ENCODE peak calls at places on chromosomes 11 and 22, in ten cellular contexts. X is ACHN; R is stimulated activated CD8-positive, alpha-beta memory T cell treated with anti-CD3 and anti-CD28 coated beads, Interleukin-2, amount 100 ng/mL, for 48 hours; K is Ammon's horn; H is activated CD4-positive, CD25-positive, alpha-beta regulatory T cell; F is AG08396; V is activated CD4-positive, alpha-beta memory T cell treated with anti-CD3 and anti-CD28 coated beads for 36 hours; U is A549; J is brain microvascular endothelial cell; I is stimulated activated CD4-positive, alpha-beta T cell treated with anti-CD3 and anti-CD28 coated beads, Interleukin-1b, Interleukin-23, amount 100 ng/mL, for 1 hour. S is an unnamed sample.

GRCh38 chr22:33823552-33823951 is 96.7 kb downstream of the LARGE1 start:
- DNase-seq in V (no peak), R (no peak), F (no peak), U (peak), H (no peak), J (peak), I (no peak), K (no peak), X (no peak), S (no peak)

GRCh38 chr22:19287889-19288288 is 3.6 kb downstream of the CLTCL1 start:
- DNase-seq in I (no peak), J (peak), H (no peak), F (peak), R (no peak), K (no peak), U (peak), V (no peak), X (peak), S (no peak)

GRCh38 chr11:103906291-103906850 is 130.1 kb upstream of the DDI1 start:
- DNase-seq in H (no peak), J (no peak), V (no peak), X (no peak), F (no peak), R (no peak), I (no peak), U (no peak), K (no peak), S (no peak)

GRCh38 chr22:41263704-41264103 is 22.3 kb downstream of the RANGAP1 start:
- DNase-seq in H (no peak), J (no peak), I (no peak), F (no peak), U (no peak), X (no peak), V (no peak), R (no peak), K (no peak), S (no peak)

GRCh38 chr11:67996051-67996450 is 7.8 kb downstream of the UNC93B1 start:
- DNase-seq in R (no peak), U (no peak), I (no peak), V (no peak), F (no peak), J (no peak), H (no peak), X (no peak), K (no peak), S (no peak)

GRCh38 chr11:15146271-15147003 is 31.7 kb downstream of the INSC start:
- DNase-seq in R (no peak), V (no peak), X (no peak), K (no peak), I (no peak), U (no peak), J (peak), F (no peak), H (no peak), S (no peak)

GRCh38 chr11:110713469-110713776 is 1.2 kb upstream of the ARHGAP20 start:
- DNase-seq in J (no peak), U (no peak), F (no peak), K (no peak), X (no peak), V (no peak), I (no peak), R (no peak), H (no peak), S (no peak)

GRCh38 chr11:116948375-116948774 is 111.0 kb upstream of the APOA1 start:
- DNase-seq in V (peak), K (no peak), X (no peak), U (peak), R (no peak), I (no peak), H (no peak), J (peak), F (no peak), S (no peak)

GRCh38 chr11:68143310-68143689 is 22.1 kb upstream of the CHKA start:
- DNase-seq in K (no peak), H (no peak), R (no peak), F (no peak), I (no peak), J (no peak), U (no peak), X (no peak), V (no peak), S (no peak)

GRCh38 chr11:112453601-112454577 is 193.2 kb upstream of the PLET1 start:
- DNase-seq in H (peak), K (no peak), X (peak), F (peak), U (peak), R (peak), J (peak), V (peak), I (no peak), S (peak)

S was measured in T-helper 22 cell.